ENCODE peak calls at places on chromosomes 12 and 14, in five cellular contexts. J is activated T-helper 9 cell treated with anti-CD3 and anti-CD28 coated beads, Interleukin-2, amount 50 U/mL, for 16 hours; P is thoracic aorta; B is AG09309; V is NCI-H1436. H is an unnamed sample.

GRCh38 chr14:103846569-103847438 is 571 bp downstream of the PPP1R13B start:
- DNase-seq in V (no peak), P (no peak), J (peak), B (no peak), H (peak)

GRCh38 chr14:86012391-86012790 is 482.4 kb downstream of the FLRT2 start:
- DNase-seq in V (no peak), J (no peak), B (no peak), P (no peak), H (no peak)

GRCh38 chr14:69260246-69260978 is 454 bp downstream of the GALNT16 start:
- DNase-seq in J (no peak), V (no peak), B (no peak), P (no peak), H (no peak)

GRCh38 chr12:98895086-98895651 is 250.1 kb downstream of the APAF1 start:
- DNase-seq in P (no peak), B (no peak), V (peak), J (no peak), H (no peak)

GRCh38 chr14:99945732-99946651 is 119.2 kb upstream of the EVL start:
- DNase-seq in J (no peak), B (no peak), P (no peak), V (no peak), H (no peak)

GRCh38 chr14:36981832-36982528 is 190.4 kb downstream of the SLC25A21 start:
- DNase-seq in P (no peak), J (no peak), V (no peak), B (peak), H (no peak)

GRCh38 chr14:81400852-81401251 is 728 bp upstream of the STON2 start:
- DNase-seq in J (no peak), B (peak), V (no peak), P (peak), H (peak)

GRCh38 chr12:34386621-34387255 is 364.4 kb downstream of the ALG10 start:
- DNase-seq in P (no peak), B (no peak), J (no peak), V (no peak), H (no peak)

GRCh38 chr12:96134200-96134599 is 60.0 kb upstream of the ELK3 start:
- DNase-seq in B (no peak), V (no peak), P (no peak), J (no peak), H (no peak)

GRCh38 chr12:81835783-81836182 is 76.6 kb upstream of the PPFIA2 start:
- DNase-seq in P (no peak), V (no peak), J (no peak), B (no peak), H (no peak)

H was measured in NCI-H748 treated with DMSO at 0.1 percent for 48 hours.